ENCODE peak calls at places on chromosomes 5 and 9, in nine cellular contexts. H is kidney, B is brain microvascular endothelial cell, I is Calu3, E is fibroblast of mammary gland, X is endodermal cell, W is SK-N-SH, D is HCT116, K is RWPE2. P is an unnamed sample.

GRCh38 chr9:5231212-5231611 is at the start of gene INSL4:
- DNase-seq in B (peak), D (no peak), W (no peak), X (no peak), E (peak), H (no peak), K (no peak), I (peak), P (no peak)

GRCh38 chr9:131500939-131501541 is 1.7 kb upstream of the POMT1 start:
- DNase-seq in E (peak), H (no peak), X (no peak), D (no peak), B (no peak), K (no peak), I (no peak), W (no peak), P (peak)

GRCh38 chr5:41083306-41083705 is 12.2 kb upstream of the MROH2B start:
- DNase-seq in D (no peak), H (no peak), K (no peak), B (no peak), I (no peak), W (no peak), E (peak), X (no peak), P (no peak)

GRCh38 chr5:107104040-107104773 is 566.5 kb downstream of the EFNA5 start:
- DNase-seq in D (no peak), B (no peak), K (no peak), I (no peak), E (no peak), W (no peak), H (peak), X (no peak), P (no peak)

GRCh38 chr5:38603691-38604090 is 47.2 kb upstream of the LIFR start:
- DNase-seq in W (no peak), E (peak), K (no peak), B (no peak), D (no peak), H (no peak), I (no peak), X (no peak), P (no peak)

GRCh38 chr9:86075132-86075807 is 24.1 kb downstream of the GOLM1 start:
- DNase-seq in X (no peak), I (no peak), W (no peak), B (peak), E (no peak), K (no peak), H (no peak), D (no peak), P (peak)

GRCh38 chr5:143898914-143899591 is 87.1 kb downstream of the HMHB1 start:
- DNase-seq in I (no peak), D (no peak), W (no peak), E (no peak), K (no peak), H (no peak), X (no peak), B (no peak), P (no peak)

GRCh38 chr5:143086851-143087637 is 316.4 kb downstream of the NR3C1 start:
- DNase-seq in X (no peak), W (no peak), H (no peak), E (no peak), I (no peak), B (peak), K (no peak), D (no peak), P (no peak)

GRCh38 chr5:171867786-171868185 is 82.2 kb downstream of the SMIM23 start:
- DNase-seq in B (peak), H (no peak), X (no peak), K (no peak), D (no peak), E (peak), W (no peak), I (no peak), P (no peak)

GRCh38 chr5:1466631-1467265 is 21.5 kb upstream of the SLC6A3 start:
- DNase-seq in H (peak), B (no peak), K (peak), D (no peak), W (no peak), E (no peak), I (no peak), X (peak), P (no peak)

GRCh38 chr5:167967494-167968180 is 323.8 kb upstream of the WWC1 start:
- DNase-seq in H (no peak), X (no peak), I (no peak), E (no peak), W (no peak), B (no peak), D (no peak), K (no peak), P (no peak)

GRCh38 chr9:97673922-97674321 is 23.2 kb downstream of the XPA start:
- DNase-seq in D (no peak), I (no peak), X (no peak), K (no peak), E (peak), H (no peak), W (no peak), B (no peak), P (no peak)

GRCh38 chr5:78795757-78796156 is 147.2 kb upstream of the LHFPL2 start:
- DNase-seq in D (no peak), H (no peak), W (no peak), E (peak), I (peak), X (no peak), B (no peak), K (no peak), P (no peak)

GRCh38 chr5:45262061-45262590 is 434.1 kb downstream of the HCN1 start:
- DNase-seq in I (no peak), W (peak), E (no peak), D (no peak), B (no peak), X (no peak), K (peak), H (peak), P (no peak)

GRCh38 chr5:135369952-135370351 is 29.1 kb downstream of the MACROH2A1 start:
- DNase-seq in X (no peak), B (no peak), W (no peak), D (no peak), H (no peak), E (no peak), K (no peak), I (no peak), P (no peak)

GRCh38 chr9:13806731-13807130 is 507.2 kb downstream of the NFIB start:
- DNase-seq in B (no peak), E (no peak), I (no peak), K (no peak), D (no peak), X (no peak), H (no peak), W (no peak), P (no peak)

GRCh38 chr9:70988551-70988950 is 132.9 kb downstream of the TRPM3 start:
- DNase-seq in D (no peak), B (no peak), H (no peak), X (no peak), E (no peak), K (no peak), W (no peak), I (no peak), P (no peak)

GRCh38 chr5:154368041-154368800 is 77.6 kb upstream of the SAP30L start:
- DNase-seq in X (peak), D (peak), H (no peak), I (peak), K (peak), E (peak), B (peak), W (peak), P (no peak)

GRCh38 chr5:97070234-97070633 is 72.2 kb downstream of the LIX1 start:
- DNase-seq in B (no peak), I (no peak), E (no peak), W (no peak), X (no peak), H (no peak), K (no peak), D (no peak), P (no peak)

GRCh38 chr5:165296401-165297130 is 1791.1 kb downstream of the MAT2B start:
- DNase-seq in H (no peak), K (no peak), X (no peak), D (no peak), I (no peak), E (no peak), B (no peak), W (no peak), P (no peak)

GRCh38 chr9:88645869-88646204 is 110.9 kb downstream of the NXNL2 start:
- DNase-seq in E (no peak), I (no peak), B (no peak), K (no peak), H (no peak), D (no peak), X (no peak), W (no peak), P (no peak)

GRCh38 chr5:1718669-1719068 is 81.0 kb downstream of the MRPL36 start:
- DNase-seq in W (no peak), B (no peak), X (no peak), K (no peak), H (no peak), E (peak), D (peak), I (no peak), P (no peak)

GRCh38 chr9:81459591-81459990 is 229.8 kb downstream of the TLE1 start:
- DNase-seq in E (no peak), H (no peak), X (no peak), D (no peak), B (no peak), I (no peak), K (no peak), W (no peak), P (no peak)

GRCh38 chr9:90726215-90726614 is 75.4 kb upstream of the SYK start:
- DNase-seq in D (no peak), K (no peak), B (no peak), W (peak), E (no peak), I (no peak), X (peak), H (no peak), P (no peak)

GRCh38 chr9:7289773-7290172 is 509.8 kb downstream of the DMAC1 start:
- DNase-seq in H (no peak), W (no peak), E (no peak), B (no peak), I (no peak), X (no peak), D (no peak), K (no peak), P (no peak)

GRCh38 chr5:54732108-54732507 is 214.5 kb downstream of the SNX18 start:
- DNase-seq in H (no peak), X (no peak), D (no peak), B (no peak), W (no peak), E (no peak), K (no peak), I (no peak), P (no peak)

GRCh38 chr9:112520646-112521045 is 34.0 kb downstream of the KIAA1958 start:
- DNase-seq in X (no peak), E (no peak), W (no peak), H (no peak), D (no peak), K (no peak), B (no peak), I (no peak), P (no peak)

GRCh38 chr9:17476401-17476800 is 102.5 kb upstream of the SH3GL2 start:
- DNase-seq in W (no peak), I (no peak), B (no peak), D (no peak), X (no peak), K (no peak), E (no peak), H (no peak), P (no peak)

GRCh38 chr5:161176221-161176620 is 324.2 kb upstream of the ATP10B start:
- DNase-seq in K (no peak), B (no peak), H (no peak), X (no peak), I (no peak), D (no peak), W (no peak), E (no peak), P (no peak)

GRCh38 chr9:19493174-19493811 is 84.5 kb downstream of the ACER2 start:
- DNase-seq in B (peak), E (peak), W (peak), D (peak), K (no peak), X (peak), H (peak), I (peak), P (peak)

GRCh38 chr5:23352437-23352836 is 155.0 kb upstream of the PRDM9 start:
- DNase-seq in W (no peak), D (no peak), I (no peak), B (no peak), K (no peak), H (no peak), X (peak), E (peak), P (no peak)

GRCh38 chr5:52709171-52709925 is 78.4 kb upstream of the ITGA1 start:
- DNase-seq in B (peak), D (no peak), H (no peak), W (no peak), E (peak), X (no peak), I (peak), K (no peak), P (peak)

GRCh38 chr9:14909631-14910177 is 524 bp downstream of the FREM1 start:
- DNase-seq in B (no peak), E (no peak), X (no peak), H (no peak), K (no peak), W (no peak), D (no peak), I (no peak), P (no peak)

GRCh38 chr5:154165886-154166285 is 24.6 kb upstream of the GALNT10 start:
- DNase-seq in X (peak), I (no peak), B (no peak), D (no peak), W (no peak), H (no peak), E (no peak), K (no peak), P (no peak)

DNA sequence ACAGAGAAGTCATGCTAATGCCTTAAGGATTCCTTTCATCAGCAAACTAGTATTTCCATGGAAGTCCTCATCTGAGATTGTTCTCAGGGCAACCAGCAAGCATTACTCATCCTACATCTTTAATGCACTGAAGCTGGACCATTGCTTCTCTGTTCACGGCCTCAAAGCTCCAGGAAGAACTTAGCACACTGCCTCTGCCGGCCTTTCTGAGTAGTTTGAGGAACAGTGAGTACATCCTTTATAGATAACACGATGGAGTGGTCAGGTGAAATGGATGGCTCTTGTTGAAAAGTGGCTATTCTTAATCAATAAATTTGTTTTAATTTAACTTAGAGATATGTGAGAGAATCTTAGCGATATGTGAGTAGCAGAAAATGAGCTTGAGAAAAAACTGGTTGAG is 35.8 kb downstream of the MEGF10 start:
- DNase-seq in W (no peak), H (no peak), X (no peak), D (no peak), B (no peak), K (no peak), I (no peak), E (no peak), P (no peak)
- TF ChIP-seq CTCF in W (no peak), H (no peak), X (peak), D (no peak), B (no peak), K (no peak), I (no peak), E (no peak), P (no peak)

DNA sequence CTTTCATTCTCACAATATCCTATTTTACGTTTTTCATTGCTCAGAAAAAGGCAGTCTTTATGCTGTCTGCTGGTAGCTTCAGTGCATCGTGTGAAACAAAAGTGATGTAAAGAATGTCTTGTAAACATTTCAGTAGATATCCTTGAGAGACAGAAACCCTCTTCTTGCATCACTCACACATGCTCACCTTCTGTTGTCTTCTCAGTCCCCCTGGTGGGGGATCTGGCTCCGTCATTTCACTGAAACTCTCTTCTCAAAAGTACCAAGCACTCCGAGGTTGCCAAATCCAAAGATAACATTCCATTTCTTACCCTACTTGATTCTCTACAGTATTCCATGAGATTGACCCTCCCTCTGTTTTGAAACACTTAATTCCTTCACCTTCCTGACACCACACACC is 46.1 kb upstream of the PCA3 start:
- DNase-seq in H (no peak), I (no peak), B (no peak), E (no peak), K (no peak), D (no peak), W (no peak), X (peak), P (no peak)
- TF ChIP-seq CTCF in H (no peak), I (no peak), B (peak), E (peak), K (no peak), D (peak), W (no peak), X (peak), P (no peak)

GRCh38 chr5:131462479-131462878 is 172.6 kb downstream of the RAPGEF6 start:
- DNase-seq in B (no peak), E (no peak), X (no peak), I (no peak), H (no peak), K (no peak), W (no peak), D (no peak), P (no peak)
- TF ChIP-seq CTCF in B (no peak), E (no peak), X (no peak), I (no peak), H (no peak), K (no peak), W (no peak), D (no peak), P (no peak)

DNA sequence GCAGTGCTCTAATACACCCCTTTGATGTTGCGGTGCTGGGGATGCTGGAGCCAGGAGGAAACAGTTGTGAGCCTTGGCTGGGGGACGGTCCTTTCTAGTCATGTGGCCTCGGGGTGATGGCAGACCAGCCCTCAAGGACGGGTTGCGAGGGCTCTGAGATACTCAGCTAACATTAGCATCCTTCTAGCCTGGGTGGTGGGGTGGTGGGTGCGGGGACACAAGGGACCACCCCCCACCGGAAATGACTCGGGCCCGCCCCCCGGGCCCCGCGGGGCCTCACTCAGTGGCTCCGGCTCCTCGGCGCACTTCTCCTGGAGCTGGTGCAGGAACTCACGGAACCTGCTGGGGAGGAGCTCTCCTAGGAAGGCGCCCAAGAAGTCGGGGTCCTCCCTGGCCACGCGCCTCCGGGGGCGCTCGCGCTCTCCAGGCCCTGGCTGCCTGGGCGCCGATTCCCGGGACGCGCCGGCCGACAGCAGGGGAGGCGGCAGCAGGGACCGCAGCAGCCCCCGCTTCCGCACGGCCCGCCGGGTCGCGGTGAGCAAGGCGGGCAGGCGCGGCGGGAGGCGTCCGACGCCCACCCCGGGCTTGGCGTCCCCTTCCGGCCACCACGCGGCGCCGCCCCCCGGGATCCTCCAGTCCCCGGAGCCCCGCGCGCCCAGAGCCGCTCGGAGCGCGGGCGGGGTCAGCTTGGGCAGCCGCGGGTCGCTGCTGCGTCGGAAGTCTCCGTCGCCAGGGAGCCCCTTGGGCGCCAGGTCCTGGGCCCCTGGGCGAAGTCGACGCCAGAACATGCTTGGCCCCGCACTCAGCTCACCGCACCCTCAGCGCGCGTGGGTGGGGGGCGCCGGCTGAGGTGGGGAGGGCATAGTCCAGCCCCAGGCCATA is 873 bp downstream of the C9orf50 start:
- DNase-seq in B (no peak), D (no peak), I (no peak), X (peak), E (no peak), W (peak), K (no peak), H (peak), P (no peak)
- TF ChIP-seq CTCF in B (peak), D (no peak), I (no peak), X (peak), E (no peak), W (peak), K (peak), H (no peak), P (peak)

GRCh38 chr9:99221266-99221622 is 498 bp downstream of the ALG2 start:
- DNase-seq in K (no peak), D (no peak), X (no peak), W (no peak), B (no peak), I (no peak), E (no peak), H (no peak), P (no peak)

GRCh38 chr9:99226054-99226453 is 4.0 kb downstream of the SEC61B start:
- DNase-seq in B (no peak), E (no peak), D (no peak), K (no peak), W (no peak), I (no peak), X (no peak), H (no peak), P (no peak)

GRCh38 chr9:99221623-99222415 is at the start of the genes ALG2 and SEC61B:
- DNase-seq in K (peak), D (peak), W (peak), H (peak), X (peak), E (peak), B (peak), I (peak), P (peak)

GRCh38 chr9:99224445-99224844 is 2.4 kb downstream of the SEC61B start:
- DNase-seq in D (no peak), B (no peak), I (no peak), H (no peak), X (no peak), E (no peak), W (no peak), K (no peak), P (no peak)

DNA sequence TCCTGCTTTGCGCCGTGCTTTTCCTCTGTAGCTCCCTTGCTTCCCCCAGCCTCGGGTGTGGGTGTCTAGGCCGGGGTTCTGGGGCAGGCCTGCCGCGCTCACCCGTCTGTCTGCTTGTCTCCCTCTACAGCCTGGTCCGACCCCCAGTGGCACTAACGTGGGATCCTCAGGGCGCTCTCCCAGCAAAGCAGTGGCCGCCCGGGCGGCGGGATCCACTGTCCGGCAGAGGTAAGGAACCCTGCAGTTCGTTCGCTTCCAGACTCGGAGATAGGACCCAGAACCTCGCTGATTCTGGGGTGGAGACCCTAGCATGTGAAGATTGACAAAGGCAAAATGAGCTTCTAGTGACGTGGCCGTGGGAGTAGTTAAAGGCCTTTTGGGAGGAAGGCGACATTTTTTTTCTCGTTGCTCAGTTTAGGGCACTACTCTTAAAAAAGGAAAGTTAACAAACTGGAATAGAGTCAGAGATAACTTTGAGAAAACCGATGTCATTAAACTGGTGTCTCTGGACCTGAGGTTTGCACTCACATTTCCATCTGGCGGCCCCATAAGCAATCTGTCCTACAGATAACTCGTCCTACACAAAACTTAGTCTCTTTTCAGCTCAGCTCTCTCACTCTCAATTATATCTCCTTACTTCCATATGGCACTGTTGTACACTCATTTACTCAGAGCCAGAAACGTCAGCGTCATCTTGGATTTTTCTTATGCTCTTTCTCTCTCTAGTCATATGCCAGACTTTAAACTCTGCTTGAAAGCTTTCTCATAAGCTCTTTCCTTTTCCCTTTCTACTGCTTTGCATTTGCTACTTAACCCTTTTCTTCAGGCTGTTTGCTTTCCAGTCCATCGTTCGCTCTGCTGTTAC is 566 bp downstream of the SEC61B start:
- DNase-seq in K (no peak), H (no peak), B (peak), X (no peak), W (no peak), I (no peak), D (no peak), E (peak), P (no peak)
- TF ChIP-seq CTCF in K (no peak), H (no peak), B (peak), X (no peak), W (peak), I (no peak), D (no peak), E (no peak), P (no peak)